ENCODE peak calls at places on chromosomes 4 and X, in eight cellular contexts. One of them, this sample, is unnamed.

GRCh38 chr4:108078024-108078733 is 88.5 kb downstream of the HADH start:
- DNase-seq in fibroblast of lung: no peak
- DNase-seq in epithelial cell of esophagus: no peak
- DNase-seq in fibroblast of mammary gland: peak; percentile 17
- DNase-seq in PC-3: no peak
- DNase-seq in CD8-positive, alpha-beta T cell: no peak
- DNase-seq in Peyer's patch: no peak
- DNase-seq in dorsolateral prefrontal cortex: no peak
- DNase-seq in this sample: no peak

GRCh38 chr4:120443111-120443510 is 376.5 kb upstream of the MAD2L1 start:
- DNase-seq in fibroblast of mammary gland: peak; percentile 94
- DNase-seq in Peyer's patch: no peak
- DNase-seq in CD8-positive, alpha-beta T cell: no peak
- DNase-seq in dorsolateral prefrontal cortex: no peak
- DNase-seq in epithelial cell of esophagus: no peak
- DNase-seq in fibroblast of lung: peak; percentile 34
- DNase-seq in PC-3: no peak
- DNase-seq in this sample: no peak

GRCh38 chrX:130699618-130700017 is 203.4 kb downstream of the ENOX2 start:
- DNase-seq in fibroblast of lung: no peak
- DNase-seq in epithelial cell of esophagus: no peak
- DNase-seq in Peyer's patch: no peak
- DNase-seq in dorsolateral prefrontal cortex: no peak
- DNase-seq in fibroblast of mammary gland: no peak
- DNase-seq in CD8-positive, alpha-beta T cell: no peak
- DNase-seq in PC-3: no peak
- DNase-seq in this sample: no peak

GRCh38 chrX:74248889-74249288 is 55.1 kb upstream of the ZCCHC13 start:
- DNase-seq in dorsolateral prefrontal cortex: no peak
- DNase-seq in Peyer's patch: no peak
- DNase-seq in epithelial cell of esophagus: peak; percentile 29
- DNase-seq in fibroblast of mammary gland: peak; percentile 14
- DNase-seq in fibroblast of lung: peak; percentile 50
- DNase-seq in CD8-positive, alpha-beta T cell: no peak
- DNase-seq in PC-3: no peak
- DNase-seq in this sample: no peak

GRCh38 chrX:136589966-136590365 is 58.0 kb downstream of the VGLL1 start:
- DNase-seq in PC-3: peak; percentile 81
- DNase-seq in fibroblast of mammary gland: peak; percentile 25
- DNase-seq in epithelial cell of esophagus: peak; percentile 56
- DNase-seq in dorsolateral prefrontal cortex: no peak
- DNase-seq in CD8-positive, alpha-beta T cell: no peak
- DNase-seq in fibroblast of lung: no peak
- DNase-seq in Peyer's patch: no peak
- DNase-seq in this sample: peak; percentile 67

GRCh38 chrX:41720125-41720780 is 3.7 kb upstream of the GPR82 start:
- DNase-seq in Peyer's patch: peak; percentile 84
- DNase-seq in fibroblast of mammary gland: peak; percentile 10
- DNase-seq in CD8-positive, alpha-beta T cell: peak; percentile 10
- DNase-seq in dorsolateral prefrontal cortex: no peak
- DNase-seq in PC-3: no peak
- DNase-seq in fibroblast of lung: no peak
- DNase-seq in epithelial cell of esophagus: peak; percentile 2
- DNase-seq in this sample: peak; percentile 12

GRCh38 chr4:183444149-183444952 is at the start of gene CDKN2AIP:
- DNase-seq in epithelial cell of esophagus: peak; percentile 94
- DNase-seq in PC-3: peak; percentile 92
- DNase-seq in dorsolateral prefrontal cortex: peak; percentile 93
- DNase-seq in CD8-positive, alpha-beta T cell: peak; percentile 90
- DNase-seq in fibroblast of mammary gland: peak; percentile 90
- DNase-seq in fibroblast of lung: peak; percentile 93
- DNase-seq in Peyer's patch: peak; percentile 97
- DNase-seq in this sample: peak; percentile 79

GRCh38 chr4:129140521-129140920 is 44.6 kb downstream of the C4orf33 start:
- DNase-seq in fibroblast of mammary gland: peak; percentile 5
- DNase-seq in fibroblast of lung: peak; percentile 2
- DNase-seq in PC-3: peak; percentile 6
- DNase-seq in dorsolateral prefrontal cortex: no peak
- DNase-seq in epithelial cell of esophagus: no peak
- DNase-seq in Peyer's patch: no peak
- DNase-seq in CD8-positive, alpha-beta T cell: no peak
- DNase-seq in this sample: no peak

GRCh38 chrX:28787206-28787605 is 200.0 kb downstream of the IL1RAPL1 start:
- DNase-seq in Peyer's patch: no peak
- DNase-seq in CD8-positive, alpha-beta T cell: no peak
- DNase-seq in dorsolateral prefrontal cortex: no peak
- DNase-seq in epithelial cell of esophagus: peak; percentile 71
- DNase-seq in fibroblast of lung: peak; percentile 80
- DNase-seq in PC-3: peak; percentile 80
- DNase-seq in fibroblast of mammary gland: peak; percentile 33
- DNase-seq in this sample: peak; percentile 64

GRCh38 chr4:169716677-169717076 is 41.1 kb downstream of the HPF1 start:
- DNase-seq in CD8-positive, alpha-beta T cell: no peak
- DNase-seq in PC-3: peak; percentile 7
- DNase-seq in Peyer's patch: no peak
- DNase-seq in fibroblast of mammary gland: peak; percentile 26
- DNase-seq in epithelial cell of esophagus: no peak
- DNase-seq in dorsolateral prefrontal cortex: no peak
- DNase-seq in fibroblast of lung: no peak
- DNase-seq in this sample: no peak

GRCh38 chr4:169583563-169583962 is 28.8 kb downstream of the NEK1 start:
- DNase-seq in Peyer's patch: no peak
- DNase-seq in fibroblast of mammary gland: peak; percentile 56
- DNase-seq in PC-3: no peak
- DNase-seq in fibroblast of lung: peak; percentile 75
- DNase-seq in CD8-positive, alpha-beta T cell: no peak
- DNase-seq in epithelial cell of esophagus: no peak
- DNase-seq in dorsolateral prefrontal cortex: no peak
- DNase-seq in this sample: no peak

GRCh38 chr4:82043081-82043808 is 330.5 kb downstream of the HNRNPD start:
- DNase-seq in fibroblast of lung: no peak
- DNase-seq in epithelial cell of esophagus: peak; percentile 30
- DNase-seq in fibroblast of mammary gland: no peak
- DNase-seq in PC-3: no peak
- DNase-seq in dorsolateral prefrontal cortex: no peak
- DNase-seq in CD8-positive, alpha-beta T cell: no peak
- DNase-seq in Peyer's patch: peak; percentile 84
- DNase-seq in this sample: peak; percentile 31
- H3K4me3 ChIP-seq in fibroblast of lung: no peak overlapping the region
- H3K4me3 ChIP-seq in epithelial cell of esophagus: peak overlapping the region; percentile 35
- H3K4me3 ChIP-seq in fibroblast of mammary gland: no peak overlapping the region
- H3K4me3 ChIP-seq in PC-3: no peak overlapping the region
- H3K4me3 ChIP-seq in dorsolateral prefrontal cortex: peak overlapping the region; percentile 62
- H3K4me3 ChIP-seq in CD8-positive, alpha-beta T cell: no peak overlapping the region
- H3K4me3 ChIP-seq in Peyer's patch: no peak overlapping the region
- H3K4me3 ChIP-seq in this sample: peak overlapping the region; percentile 48

GRCh38 chr4:163679189-163679588 is 184.7 kb downstream of the TMA16 start:
- DNase-seq in fibroblast of lung: peak; percentile 46
- DNase-seq in PC-3: peak; percentile 55
- DNase-seq in CD8-positive, alpha-beta T cell: no peak
- DNase-seq in dorsolateral prefrontal cortex: no peak
- DNase-seq in Peyer's patch: peak; percentile 45
- DNase-seq in epithelial cell of esophagus: peak; percentile 48
- DNase-seq in fibroblast of mammary gland: peak; percentile 39
- DNase-seq in this sample: peak; percentile 25
- TF ChIP-seq CTCF in fibroblast of lung: peak; percentile 42
- TF ChIP-seq CTCF in PC-3: peak; percentile 63
- TF ChIP-seq CTCF in CD8-positive, alpha-beta T cell: no peak
- TF ChIP-seq CTCF in dorsolateral prefrontal cortex: no peak
- TF ChIP-seq CTCF in Peyer's patch: no peak
- TF ChIP-seq CTCF in epithelial cell of esophagus: peak; percentile 51
- TF ChIP-seq CTCF in fibroblast of mammary gland: peak; percentile 33
- TF ChIP-seq CTCF in this sample: peak; percentile 30

DNA sequence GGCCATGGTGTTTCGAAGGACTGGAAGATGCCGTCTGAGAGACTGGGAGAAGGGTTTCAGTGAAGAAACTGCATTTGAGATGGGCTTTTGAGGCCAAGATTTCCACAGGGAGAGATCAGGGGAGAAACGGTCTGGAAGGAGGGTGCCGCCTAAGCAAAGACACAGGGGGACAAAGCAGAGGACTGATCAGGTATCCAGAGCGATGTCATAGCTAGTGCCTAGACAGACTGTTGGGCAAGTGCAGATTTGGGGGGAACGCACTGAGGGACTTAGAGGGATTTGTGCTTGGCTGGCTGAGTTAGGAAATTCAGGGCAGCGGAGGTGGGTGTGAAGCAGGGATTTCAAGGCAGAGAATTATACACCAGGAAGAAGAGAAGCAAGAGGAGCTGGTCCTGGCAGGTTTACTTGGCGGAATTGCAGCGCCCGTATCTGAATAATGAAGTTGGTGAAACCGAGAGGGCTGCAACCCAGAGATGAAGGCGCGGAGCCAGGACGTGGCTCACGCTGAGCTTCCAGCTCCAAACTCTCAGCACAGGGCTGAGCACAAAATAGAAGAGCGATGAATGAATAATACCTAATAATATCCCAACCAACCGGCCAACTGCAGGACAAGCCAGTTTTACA is 106.9 kb downstream of the MAML3 start:
- DNase-seq in fibroblast of mammary gland: peak; percentile 31
- DNase-seq in PC-3: peak; percentile 67
- DNase-seq in CD8-positive, alpha-beta T cell: no peak
- DNase-seq in epithelial cell of esophagus: peak; percentile 90
- DNase-seq in dorsolateral prefrontal cortex: peak; percentile 46
- DNase-seq in fibroblast of lung: no peak
- DNase-seq in Peyer's patch: no peak
- DNase-seq in this sample: peak; percentile 72
- H3K4me3 ChIP-seq in fibroblast of mammary gland: no peak overlapping the region
- H3K4me3 ChIP-seq in PC-3: peak overlapping the region; percentile 64
- H3K4me3 ChIP-seq in CD8-positive, alpha-beta T cell: no peak overlapping the region
- H3K4me3 ChIP-seq in epithelial cell of esophagus: peak overlapping the region; percentile 5
- H3K4me3 ChIP-seq in dorsolateral prefrontal cortex: no peak overlapping the region
- H3K4me3 ChIP-seq in fibroblast of lung: no peak overlapping the region
- H3K4me3 ChIP-seq in Peyer's patch: no peak overlapping the region
- H3K4me3 ChIP-seq in this sample: no peak overlapping the region

DNA sequence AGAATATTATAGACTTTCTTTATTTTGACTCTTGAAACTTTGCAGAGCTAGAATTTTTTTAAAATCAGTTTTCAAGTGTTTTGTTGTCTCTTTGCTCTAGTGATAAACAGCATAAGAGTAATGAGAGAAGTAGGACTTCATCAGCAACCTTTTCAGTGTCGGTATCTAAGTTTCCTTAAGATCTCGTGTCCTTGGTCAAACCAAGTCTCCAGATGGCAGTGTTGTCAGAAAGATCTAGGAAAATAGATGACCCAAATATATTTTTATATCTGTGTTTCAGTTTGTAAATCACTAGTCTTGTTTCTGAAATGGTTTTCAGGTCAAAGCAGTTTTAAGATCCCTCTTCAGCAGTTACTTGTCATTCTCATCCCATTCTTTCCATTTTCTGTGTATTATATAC is 438.3 kb downstream of the RAPGEF2 start:
- DNase-seq in fibroblast of lung: no peak
- DNase-seq in fibroblast of mammary gland: no peak
- DNase-seq in epithelial cell of esophagus: no peak
- DNase-seq in PC-3: no peak
- DNase-seq in CD8-positive, alpha-beta T cell: no peak
- DNase-seq in Peyer's patch: no peak
- DNase-seq in dorsolateral prefrontal cortex: no peak
- DNase-seq in this sample: no peak
- TF ChIP-seq CTCF in fibroblast of lung: no peak
- TF ChIP-seq CTCF in fibroblast of mammary gland: no peak
- TF ChIP-seq CTCF in epithelial cell of esophagus: no peak
- TF ChIP-seq CTCF in PC-3: no peak
- TF ChIP-seq CTCF in CD8-positive, alpha-beta T cell: no peak
- TF ChIP-seq CTCF in Peyer's patch: no peak
- TF ChIP-seq CTCF in dorsolateral prefrontal cortex: no peak
- TF ChIP-seq CTCF in this sample: no peak

GRCh38 chr4:109410776-109411175 is 22.8 kb upstream of the SEC24B start:
- DNase-seq in fibroblast of lung: no peak
- DNase-seq in PC-3: peak; percentile 17
- DNase-seq in fibroblast of mammary gland: no peak
- DNase-seq in dorsolateral prefrontal cortex: no peak
- DNase-seq in epithelial cell of esophagus: peak; percentile 30
- DNase-seq in Peyer's patch: no peak
- DNase-seq in CD8-positive, alpha-beta T cell: no peak
- DNase-seq in this sample: peak; percentile 13

GRCh38 chr4:109418588-109418987 is 15.0 kb upstream of the SEC24B start:
- DNase-seq in fibroblast of mammary gland: no peak
- DNase-seq in CD8-positive, alpha-beta T cell: no peak
- DNase-seq in PC-3: no peak
- DNase-seq in fibroblast of lung: no peak
- DNase-seq in epithelial cell of esophagus: no peak
- DNase-seq in Peyer's patch: no peak
- DNase-seq in dorsolateral prefrontal cortex: no peak
- DNase-seq in this sample: no peak

GRCh38 chr4:109412805-109413204 is 20.8 kb upstream of the SEC24B start:
- DNase-seq in fibroblast of mammary gland: no peak
- DNase-seq in Peyer's patch: no peak
- DNase-seq in PC-3: no peak
- DNase-seq in fibroblast of lung: no peak
- DNase-seq in dorsolateral prefrontal cortex: no peak
- DNase-seq in CD8-positive, alpha-beta T cell: no peak
- DNase-seq in epithelial cell of esophagus: no peak
- DNase-seq in this sample: no peak

GRCh38 chr4:109411964-109412363 is 21.7 kb upstream of the SEC24B start:
- DNase-seq in CD8-positive, alpha-beta T cell: no peak
- DNase-seq in fibroblast of lung: no peak
- DNase-seq in dorsolateral prefrontal cortex: peak; percentile 45
- DNase-seq in epithelial cell of esophagus: peak; percentile 5
- DNase-seq in fibroblast of mammary gland: no peak
- DNase-seq in Peyer's patch: no peak
- DNase-seq in PC-3: no peak
- DNase-seq in this sample: no peak

GRCh38 chr4:109414938-109415337 is 18.7 kb upstream of the SEC24B start:
- DNase-seq in fibroblast of mammary gland: no peak
- DNase-seq in epithelial cell of esophagus: no peak
- DNase-seq in Peyer's patch: no peak
- DNase-seq in CD8-positive, alpha-beta T cell: no peak
- DNase-seq in fibroblast of lung: peak; percentile 23
- DNase-seq in PC-3: no peak
- DNase-seq in dorsolateral prefrontal cortex: no peak
- DNase-seq in this sample: no peak
- H3K4me3 ChIP-seq in fibroblast of mammary gland: no peak overlapping the region
- H3K4me3 ChIP-seq in epithelial cell of esophagus: no peak overlapping the region
- H3K4me3 ChIP-seq in Peyer's patch: no peak overlapping the region
- H3K4me3 ChIP-seq in CD8-positive, alpha-beta T cell: no peak overlapping the region
- H3K4me3 ChIP-seq in fibroblast of lung: no peak overlapping the region
- H3K4me3 ChIP-seq in PC-3: no peak overlapping the region
- H3K4me3 ChIP-seq in dorsolateral prefrontal cortex: no peak overlapping the region
- H3K4me3 ChIP-seq in this sample: no peak overlapping the region

GRCh38 chr4:37666625-37667071 is 19.5 kb downstream of the RELL1 start:
- DNase-seq in epithelial cell of esophagus: peak; percentile 96
- DNase-seq in Peyer's patch: peak; percentile 86
- DNase-seq in CD8-positive, alpha-beta T cell: no peak
- DNase-seq in fibroblast of lung: peak; percentile 84
- DNase-seq in fibroblast of mammary gland: peak; percentile 96
- DNase-seq in PC-3: peak; percentile 84
- DNase-seq in dorsolateral prefrontal cortex: no peak
- DNase-seq in this sample: peak; percentile 98
- TF ChIP-seq CTCF in epithelial cell of esophagus: peak; percentile 9
- TF ChIP-seq CTCF in Peyer's patch: no peak
- TF ChIP-seq CTCF in CD8-positive, alpha-beta T cell: no peak
- TF ChIP-seq CTCF in fibroblast of lung: no peak
- TF ChIP-seq CTCF in fibroblast of mammary gland: peak; percentile 23
- TF ChIP-seq CTCF in PC-3: peak; percentile 16
- TF ChIP-seq CTCF in dorsolateral prefrontal cortex: no peak
- TF ChIP-seq CTCF in this sample: peak; percentile 20